ENCODE peak calls at places on chromosomes 2 and 18, in six cellular contexts. One of them, this sample, is unnamed.

GRCh38 chr2:58984731-58985130 is 743.6 kb upstream of the FANCL start:
- DNase-seq in heart right ventricle: no peak
- DNase-seq in MM.1S: peak; percentile 12
- DNase-seq in bronchial epithelial cell: no peak
- DNase-seq in BJ: no peak
- DNase-seq in tibial nerve: no peak
- DNase-seq in this sample: no peak

GRCh38 chr2:159640176-159640575 is 23.8 kb upstream of the BAZ2B start:
- DNase-seq in tibial nerve: no peak
- DNase-seq in heart right ventricle: no peak
- DNase-seq in bronchial epithelial cell: peak; percentile 25
- DNase-seq in MM.1S: no peak
- DNase-seq in BJ: no peak
- DNase-seq in this sample: no peak

GRCh38 chr2:234677758-234678538 is 181.1 kb upstream of the ARL4C start:
- DNase-seq in BJ: no peak
- DNase-seq in MM.1S: no peak
- DNase-seq in bronchial epithelial cell: peak; percentile 79
- DNase-seq in tibial nerve: no peak
- DNase-seq in heart right ventricle: no peak
- DNase-seq in this sample: no peak

GRCh38 chr2:240599141-240599583 is 12.6 kb downstream of the CAPN10 start:
- DNase-seq in heart right ventricle: no peak
- DNase-seq in bronchial epithelial cell: no peak
- DNase-seq in MM.1S: no peak
- DNase-seq in BJ: no peak
- DNase-seq in tibial nerve: no peak
- DNase-seq in this sample: no peak

GRCh38 chr2:43305006-43305405 is 78.6 kb upstream of the ZFP36L2 start:
- DNase-seq in BJ: no peak
- DNase-seq in heart right ventricle: peak; percentile 48
- DNase-seq in tibial nerve: no peak
- DNase-seq in bronchial epithelial cell: peak; percentile 56
- DNase-seq in MM.1S: no peak
- DNase-seq in this sample: peak; percentile 50

GRCh38 chr2:85887566-85888019 is 1.2 kb downstream of the ST3GAL5 start:
- DNase-seq in MM.1S: peak; percentile 59
- DNase-seq in heart right ventricle: peak; percentile 45
- DNase-seq in BJ: no peak
- DNase-seq in tibial nerve: no peak
- DNase-seq in bronchial epithelial cell: peak; percentile 65
- DNase-seq in this sample: peak; percentile 69

GRCh38 chr2:75177427-75177826 is 21.9 kb downstream of the TACR1 start:
- DNase-seq in MM.1S: no peak
- DNase-seq in bronchial epithelial cell: no peak
- DNase-seq in BJ: no peak
- DNase-seq in heart right ventricle: no peak
- DNase-seq in tibial nerve: no peak
- DNase-seq in this sample: no peak

GRCh38 chr2:189829092-189829843 is 45.0 kb downstream of the PMS1 start:
- DNase-seq in heart right ventricle: no peak
- DNase-seq in tibial nerve: no peak
- DNase-seq in BJ: no peak
- DNase-seq in bronchial epithelial cell: no peak
- DNase-seq in MM.1S: no peak
- DNase-seq in this sample: no peak

GRCh38 chr2:208025814-208026184 is 472 bp upstream of the PLEKHM3 start:
- DNase-seq in BJ: no peak
- DNase-seq in heart right ventricle: no peak
- DNase-seq in bronchial epithelial cell: no peak
- DNase-seq in tibial nerve: no peak
- DNase-seq in MM.1S: no peak
- DNase-seq in this sample: no peak

GRCh38 chr18:61323951-61324350 is 9.3 kb upstream of the CDH20 start:
- DNase-seq in BJ: no peak
- DNase-seq in MM.1S: no peak
- DNase-seq in heart right ventricle: no peak
- DNase-seq in bronchial epithelial cell: peak; percentile 43
- DNase-seq in tibial nerve: no peak
- DNase-seq in this sample: no peak

GRCh38 chr18:75003764-75004690 is 204.9 kb downstream of the PTGR3 start:
- DNase-seq in heart right ventricle: no peak
- DNase-seq in MM.1S: no peak
- DNase-seq in bronchial epithelial cell: no peak
- DNase-seq in BJ: no peak
- DNase-seq in tibial nerve: no peak
- DNase-seq in this sample: no peak

DNA sequence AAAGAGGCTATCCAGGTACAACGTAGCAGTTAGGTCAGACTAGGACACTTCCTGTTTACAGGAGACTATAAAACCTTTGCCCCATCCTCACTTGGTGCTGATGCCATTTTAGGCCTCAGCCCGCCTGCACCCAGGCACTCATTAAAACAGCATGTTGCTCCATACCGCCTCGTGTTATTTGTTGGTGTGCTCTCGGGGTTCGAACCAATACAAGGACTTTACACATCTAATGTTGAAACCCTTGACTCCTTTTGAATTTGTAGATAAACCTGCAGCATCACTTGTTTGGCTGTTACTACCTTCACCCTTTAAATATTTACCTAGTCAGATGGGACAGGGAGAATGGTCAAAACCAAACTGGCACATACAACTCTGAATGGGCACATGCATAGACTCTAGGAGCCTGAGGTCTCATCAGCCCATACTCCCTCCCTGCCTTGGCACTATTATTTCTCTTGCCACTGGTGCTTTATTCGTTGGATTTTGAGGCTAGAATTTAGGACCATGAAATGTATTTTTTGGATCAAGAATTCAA is 40.9 kb upstream of the CHST9 start:
- DNase-seq in heart right ventricle: no peak
- DNase-seq in MM.1S: no peak
- DNase-seq in bronchial epithelial cell: no peak
- DNase-seq in tibial nerve: no peak
- DNase-seq in BJ: no peak
- DNase-seq in this sample: no peak
- H3K36me3 ChIP-seq in heart right ventricle: no peaks in the 10 kb centered on the region
- H3K36me3 ChIP-seq in MM.1S: no peaks in the 10 kb centered on the region
- H3K36me3 ChIP-seq in bronchial epithelial cell: no peaks in the 10 kb centered on the region
- H3K36me3 ChIP-seq in tibial nerve: no peaks in the 10 kb centered on the region
- H3K36me3 ChIP-seq in BJ: no peaks in the 10 kb centered on the region
- H3K36me3 ChIP-seq in this sample: no peaks in the 10 kb centered on the region

DNA sequence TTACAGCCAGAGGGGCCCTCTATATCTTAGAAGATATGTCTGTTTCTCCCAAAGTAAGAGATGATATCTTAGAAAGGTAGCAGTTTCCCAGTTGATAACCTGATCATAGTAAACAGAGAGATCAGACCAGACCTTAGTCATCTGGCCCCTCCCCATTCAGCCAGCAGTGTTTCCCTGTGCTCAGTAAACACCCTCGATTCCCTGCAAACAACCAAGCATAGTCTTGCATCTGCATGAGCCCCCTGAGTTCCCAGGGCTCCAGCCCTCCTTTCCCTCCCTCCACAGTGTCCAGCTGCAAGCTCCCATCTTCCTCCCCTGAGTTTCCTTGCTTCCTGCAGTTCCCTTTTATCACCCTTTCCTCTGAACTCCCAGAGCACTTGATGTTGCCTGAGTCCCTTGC is 20.3 kb downstream of the NRP2 start:
- DNase-seq in BJ: no peak
- DNase-seq in tibial nerve: no peak
- DNase-seq in heart right ventricle: no peak
- DNase-seq in bronchial epithelial cell: peak; percentile 54
- DNase-seq in MM.1S: no peak
- DNase-seq in this sample: no peak
- H3K4me3 ChIP-seq in BJ: no peak overlapping the region
- H3K4me3 ChIP-seq in tibial nerve: no peak overlapping the region
- H3K4me3 ChIP-seq in heart right ventricle: no peak overlapping the region
- H3K4me3 ChIP-seq in bronchial epithelial cell: no peak overlapping the region
- H3K4me3 ChIP-seq in MM.1S: no peak overlapping the region
- H3K4me3 ChIP-seq in this sample: no peak overlapping the region

GRCh38 chr2:98585386-98585785 is 22.9 kb downstream of the COA5 start:
- DNase-seq in tibial nerve: no peak
- DNase-seq in MM.1S: no peak
- DNase-seq in bronchial epithelial cell: no peak
- DNase-seq in heart right ventricle: no peak
- DNase-seq in BJ: no peak
- DNase-seq in this sample: peak; percentile 35

GRCh38 chr2:98586466-98587140 is 21.7 kb downstream of the COA5 start:
- DNase-seq in bronchial epithelial cell: no peak
- DNase-seq in MM.1S: no peak
- DNase-seq in heart right ventricle: no peak
- DNase-seq in tibial nerve: no peak
- DNase-seq in BJ: no peak
- DNase-seq in this sample: no peak

GRCh38 chr2:98592565-98592964 is 15.7 kb downstream of the COA5 start:
- DNase-seq in bronchial epithelial cell: no peak
- DNase-seq in tibial nerve: no peak
- DNase-seq in BJ: no peak
- DNase-seq in MM.1S: no peak
- DNase-seq in heart right ventricle: no peak
- DNase-seq in this sample: no peak

GRCh38 chr2:98589489-98589888 is 18.8 kb downstream of the COA5 start:
- DNase-seq in bronchial epithelial cell: no peak
- DNase-seq in BJ: no peak
- DNase-seq in heart right ventricle: no peak
- DNase-seq in MM.1S: no peak
- DNase-seq in tibial nerve: no peak
- DNase-seq in this sample: no peak

DNA sequence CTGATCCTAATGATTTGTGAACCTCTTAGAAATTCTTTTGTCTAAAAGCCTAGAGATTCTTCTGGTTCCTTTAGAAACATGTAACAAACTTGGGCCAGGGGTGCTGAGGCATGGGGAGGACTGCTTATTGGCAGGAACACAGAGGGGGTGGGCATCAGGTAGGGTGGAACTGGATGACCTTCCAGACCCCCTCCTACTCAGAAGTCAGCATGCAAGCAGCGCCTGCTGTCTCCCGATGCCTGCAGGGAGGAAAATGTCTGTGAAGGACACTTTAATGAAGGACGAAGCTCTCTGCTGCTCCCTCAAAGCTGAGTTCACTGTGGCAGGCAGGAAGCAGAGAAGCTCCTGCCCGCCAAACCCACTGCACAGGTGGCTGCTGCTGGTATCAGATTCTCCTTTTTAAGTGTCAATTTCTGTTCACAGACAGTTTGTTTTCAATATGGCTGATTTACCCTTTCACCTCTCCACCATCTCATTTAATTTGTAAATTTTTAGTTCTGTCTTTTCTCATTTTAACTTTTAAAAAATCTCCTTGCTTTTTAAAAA is 19.4 kb downstream of the COA5 start:
- DNase-seq in tibial nerve: no peak
- DNase-seq in BJ: no peak
- DNase-seq in bronchial epithelial cell: no peak
- DNase-seq in heart right ventricle: no peak
- DNase-seq in MM.1S: no peak
- DNase-seq in this sample: no peak
- H3K36me3 ChIP-seq in tibial nerve: no peaks in the 10 kb centered on the region
- H3K36me3 ChIP-seq in BJ: peaks cover 3% of the 10 kb centered on the region
- H3K36me3 ChIP-seq in bronchial epithelial cell: peaks cover 4% of the 10 kb centered on the region
- H3K36me3 ChIP-seq in heart right ventricle: peaks cover 4% of the 10 kb centered on the region
- H3K36me3 ChIP-seq in MM.1S: peaks cover 29% of the 10 kb centered on the region
- H3K36me3 ChIP-seq in this sample: no peaks in the 10 kb centered on the region

GRCh38 chr18:79798999-79799370 is 1.2 kb downstream of the KCNG2 start:
- DNase-seq in tibial nerve: no peak
- DNase-seq in bronchial epithelial cell: no peak
- DNase-seq in BJ: no peak
- DNase-seq in heart right ventricle: no peak
- DNase-seq in MM.1S: no peak
- DNase-seq in this sample: no peak

GRCh38 chr18:79797518-79798345 is at the start of gene KCNG2:
- DNase-seq in bronchial epithelial cell: no peak
- DNase-seq in heart right ventricle: no peak
- DNase-seq in BJ: no peak
- DNase-seq in tibial nerve: no peak
- DNase-seq in MM.1S: no peak
- DNase-seq in this sample: no peak

GRCh38 chr18:79796531-79797390 is 977 bp upstream of the KCNG2 start:
- DNase-seq in MM.1S: no peak
- DNase-seq in tibial nerve: no peak
- DNase-seq in heart right ventricle: peak; percentile 20
- DNase-seq in BJ: no peak
- DNase-seq in bronchial epithelial cell: no peak
- DNase-seq in this sample: no peak

GRCh38 chr18:79799619-79800352 is 2.0 kb downstream of the KCNG2 start:
- DNase-seq in bronchial epithelial cell: no peak
- DNase-seq in tibial nerve: no peak
- DNase-seq in BJ: no peak
- DNase-seq in heart right ventricle: no peak
- DNase-seq in MM.1S: no peak
- DNase-seq in this sample: no peak

DNA sequence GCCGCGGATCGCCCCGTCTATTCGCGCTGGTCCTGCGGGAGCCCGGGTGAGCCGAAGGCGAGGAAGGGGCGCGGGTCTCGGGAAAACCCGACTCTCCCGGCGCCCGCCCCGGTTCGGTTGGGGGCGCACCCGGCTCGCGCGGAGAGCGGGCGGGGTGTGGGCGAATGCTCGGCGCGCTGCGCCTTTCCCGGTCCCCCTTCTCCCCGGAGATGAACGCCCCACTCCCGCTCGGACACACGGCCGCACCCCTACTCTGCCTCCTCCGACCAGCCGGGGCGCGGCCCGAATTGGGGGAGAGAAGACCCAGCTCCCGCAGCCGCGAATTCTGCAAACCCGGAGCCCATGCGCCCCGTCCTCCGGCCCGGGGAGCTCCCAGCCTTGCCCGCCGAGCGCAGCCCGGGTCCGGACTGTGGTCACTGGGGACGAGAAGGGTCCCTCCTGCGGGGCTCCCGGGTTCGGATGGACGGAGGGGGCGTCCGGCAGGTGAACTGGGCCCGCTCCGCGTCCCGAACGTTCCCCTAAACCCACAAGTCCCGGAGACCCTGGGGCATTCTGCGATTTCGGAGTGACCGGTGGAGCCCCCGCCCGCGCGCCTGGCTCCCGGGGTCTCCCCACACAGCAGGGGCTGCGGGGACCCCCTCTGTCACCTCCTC is 734 bp downstream of the KCNG2 start:
- DNase-seq in tibial nerve: no peak
- DNase-seq in MM.1S: no peak
- DNase-seq in heart right ventricle: no peak
- DNase-seq in BJ: no peak
- DNase-seq in bronchial epithelial cell: no peak
- DNase-seq in this sample: no peak
- H3K4me3 ChIP-seq in tibial nerve: peak overlapping the region; percentile 18
- H3K4me3 ChIP-seq in MM.1S: no peak overlapping the region
- H3K4me3 ChIP-seq in heart right ventricle: peak overlapping the region; percentile 44
- H3K4me3 ChIP-seq in BJ: peak overlapping the region; percentile 3
- H3K4me3 ChIP-seq in bronchial epithelial cell: no peak overlapping the region
- H3K4me3 ChIP-seq in this sample: no peak overlapping the region